ENCODE peak calls at places on chromosomes 1 and 21, in four cellular contexts. One of them, this sample, is unnamed.

GRCh38 chr1:7218210-7218832 is 433.1 kb downstream of the CAMTA1 start:
- DNase-seq in body of pancreas: peak
- DNase-seq in hepatocyte: peak
- DNase-seq in T-helper 1 cell: no peak
- DNase-seq in this sample: no peak

GRCh38 chr1:4307911-4308545 is 346.4 kb upstream of the AJAP1 start:
- DNase-seq in T-helper 1 cell: no peak
- DNase-seq in body of pancreas: no peak
- DNase-seq in hepatocyte: no peak
- DNase-seq in this sample: peak

GRCh38 chr1:8090241-8090702 is 64.2 kb upstream of the ERRFI1 start:
- DNase-seq in hepatocyte: peak
- DNase-seq in body of pancreas: no peak
- DNase-seq in T-helper 1 cell: no peak
- DNase-seq in this sample: no peak

GRCh38 chr1:150560576-150560975 is 11.4 kb downstream of the ADAMTSL4 start:
- DNase-seq in T-helper 1 cell: no peak
- DNase-seq in hepatocyte: no peak
- DNase-seq in body of pancreas: no peak
- DNase-seq in this sample: no peak

GRCh38 chr21:34938079-34938764 is 110.9 kb downstream of the RUNX1 start:
- DNase-seq in T-helper 1 cell: no peak
- DNase-seq in body of pancreas: no peak
- DNase-seq in hepatocyte: no peak
- DNase-seq in this sample: no peak

GRCh38 chr1:83029916-83030315 is 969.0 kb downstream of the TTLL7 start:
- DNase-seq in hepatocyte: no peak
- DNase-seq in T-helper 1 cell: no peak
- DNase-seq in body of pancreas: no peak
- DNase-seq in this sample: no peak

GRCh38 chr21:46179708-46180078 is 4.6 kb downstream of the SPATC1L start:
- DNase-seq in T-helper 1 cell: no peak
- DNase-seq in body of pancreas: no peak
- DNase-seq in hepatocyte: no peak
- DNase-seq in this sample: peak

GRCh38 chr1:213988639-213989070 is 882 bp downstream of the PROX1 start:
- DNase-seq in body of pancreas: peak
- DNase-seq in T-helper 1 cell: no peak
- DNase-seq in hepatocyte: peak
- DNase-seq in this sample: peak

GRCh38 chr1:245217853-245218608 is 63.2 kb downstream of the KIF26B start:
- DNase-seq in body of pancreas: no peak
- DNase-seq in hepatocyte: no peak
- DNase-seq in T-helper 1 cell: no peak
- DNase-seq in this sample: peak

GRCh38 chr1:162157469-162157868 is 88.0 kb downstream of the NOS1AP start:
- DNase-seq in body of pancreas: no peak
- DNase-seq in T-helper 1 cell: no peak
- DNase-seq in hepatocyte: no peak
- DNase-seq in this sample: no peak

GRCh38 chr1:151310986-151311385 is 16.2 kb downstream of the PI4KB start:
- DNase-seq in body of pancreas: no peak
- DNase-seq in T-helper 1 cell: no peak
- DNase-seq in hepatocyte: no peak
- DNase-seq in this sample: no peak

GRCh38 chr1:98129486-98129885 is 208.7 kb upstream of the DPYD start:
- DNase-seq in T-helper 1 cell: no peak
- DNase-seq in hepatocyte: no peak
- DNase-seq in body of pancreas: no peak
- DNase-seq in this sample: no peak

This sample was measured in islet precursor cell.